ENCODE peak calls at places on chromosomes 1 and 21, in four cellular contexts. M is omental fat pad, D is substantia nigra, K is NCI-H524. Y is an unnamed sample.

GRCh38 chr21:45590726-45591618 is 48.7 kb upstream of the SLC19A1 start:
- DNase-seq in M (peak; percentile 32), D (no peak), K (peak; percentile 34), Y (peak; percentile 69)

GRCh38 chr21:36966066-36966845 is at the start of gene HLCS:
- DNase-seq in M (no peak), D (peak; percentile 10), K (peak; percentile 76), Y (peak; percentile 55)

GRCh38 chr1:17673335-17674075 is 81.6 kb upstream of the ACTL8 start:
- DNase-seq in M (no peak), D (no peak), K (no peak), Y (no peak)

GRCh38 chr1:208231929-208232360 is 12.2 kb downstream of the PLXNA2 start:
- DNase-seq in M (no peak), D (no peak), K (peak; percentile 67), Y (no peak)

GRCh38 chr1:21647431-21648373 is 21.5 kb downstream of the RAP1GAP start:
- DNase-seq in M (no peak), D (no peak), K (no peak), Y (peak; percentile 91)

GRCh38 chr1:12088607-12089006 is 25.5 kb downstream of the TNFRSF8 start:
- DNase-seq in M (no peak), D (no peak), K (peak; percentile 10), Y (no peak)

GRCh38 chr21:26846036-26846931 is 1.1 kb upstream of the ADAMTS1 start:
- DNase-seq in M (no peak), D (peak; percentile 66), K (peak; percentile 78), Y (peak; percentile 46)

GRCh38 chr21:39082656-39083376 is 100.4 kb downstream of the PSMG1 start:
- DNase-seq in M (no peak), D (no peak), K (peak; percentile 19), Y (no peak)

GRCh38 chr1:99558539-99558938 is 87.4 kb upstream of the PALMD start:
- DNase-seq in M (no peak), D (no peak), K (no peak), Y (no peak)

GRCh38 chr1:51644533-51645197 is 27.8 kb downstream of the OSBPL9 start:
- DNase-seq in M (no peak), D (no peak), K (no peak), Y (no peak)

GRCh38 chr1:51323778-51324177 is 6.6 kb downstream of the TTC39A start:
- DNase-seq in M (no peak), D (no peak), K (no peak), Y (no peak)

GRCh38 chr1:200029035-200029623 is 1.6 kb downstream of the NR5A2 start:
- DNase-seq in M (no peak), D (no peak), K (peak; percentile 59), Y (peak; percentile 63)

GRCh38 chr1:91511386-91511785 is 10.7 kb downstream of the CDC7 start:
- DNase-seq in M (no peak), D (no peak), K (peak; percentile 50), Y (no peak)

GRCh38 chr1:3135746-3136455 is 66.9 kb downstream of the PRDM16 start:
- DNase-seq in M (no peak), D (no peak), K (no peak), Y (no peak)

GRCh38 chr1:9606458-9606857 is 17.7 kb downstream of the TMEM201 start:
- DNase-seq in M (no peak), D (no peak), K (no peak), Y (no peak)

GRCh38 chr1:86062458-86062857 is 94.1 kb downstream of the COL24A1 start:
- DNase-seq in M (no peak), D (no peak), K (peak; percentile 14), Y (no peak)

GRCh38 chr1:101474039-101474665 is 237.3 kb downstream of the S1PR1 start:
- DNase-seq in M (no peak), D (no peak), K (peak; percentile 51), Y (peak; percentile 6)

GRCh38 chr1:203663820-203664219 is 37.2 kb downstream of the ATP2B4 start:
- DNase-seq in M (no peak), D (no peak), K (peak; percentile 7), Y (no peak)

GRCh38 chr1:115277276-115277675 is 60.8 kb downstream of the NGF start:
- DNase-seq in M (no peak), D (no peak), K (no peak), Y (no peak)

GRCh38 chr1:94538243-94538827 is 3.2 kb downstream of the F3 start:
- DNase-seq in M (no peak), D (no peak), K (no peak), Y (no peak)

GRCh38 chr1:29648798-29649374 is 412.6 kb downstream of the PTPRU start:
- DNase-seq in M (no peak), D (no peak), K (no peak), Y (no peak)

GRCh38 chr1:229434005-229434640 is at the start of gene ACTA1:
- DNase-seq in M (no peak), D (no peak), K (no peak), Y (no peak)

GRCh38 chr1:44405804-44406743 is 1.0 kb downstream of the RNF220 start:
- DNase-seq in M (no peak), D (no peak), K (no peak), Y (peak; percentile 62)

GRCh38 chr1:28193701-28194161 is 17.2 kb upstream of the PTAFR start:
- DNase-seq in M (no peak), D (no peak), K (no peak), Y (no peak)

GRCh38 chr1:2379733-2380404 is 11.5 kb downstream of the MORN1 start:
- DNase-seq in M (no peak), D (no peak), K (no peak), Y (no peak)

GRCh38 chr1:77900687-77901293 is 12.4 kb downstream of the NEXN start:
- DNase-seq in M (no peak), D (no peak), K (peak; percentile 41), Y (peak; percentile 14)

GRCh38 chr21:44353200-44353970 is at the start of gene TRPM2:
- DNase-seq in M (no peak), D (no peak), K (no peak), Y (no peak)

GRCh38 chr1:43538143-43538487 is 7.4 kb downstream of the PTPRF start:
- DNase-seq in M (no peak), D (no peak), K (no peak), Y (no peak)

GRCh38 chr1:96234299-96234698 is 487.3 kb upstream of the PTBP2 start:
- DNase-seq in M (peak; percentile 56), D (no peak), K (no peak), Y (peak; percentile 28)